ENCODE peak calls at places on chromosome 11, in six cellular contexts. K is stimulated activated CD8-positive, alpha-beta memory T cell treated with anti-CD3 and anti-CD28 coated beads, Interleukin-2, amount 100 ng/mL, for 48 hours; D is brain pericyte; P is Right ventricle myocardium superior; G is iPS-NIHi11; J is fibroblast of mammary gland. S is an unnamed sample.
A peak's percentile ranks its signal among the peaks of the same experiment; 100 is the strongest.

GRCh38 chr11:123357990-123358827 is 71.9 kb upstream of the GRAMD1B start:
- DNase-seq in G (peak; percentile 54), K (peak; percentile 31), P (peak; percentile 52), D (no peak), J (peak; percentile 5), S (peak; percentile 64)

GRCh38 chr11:71476926-71477636 is 24.1 kb downstream of the NADSYN1 start:
- DNase-seq in G (no peak), D (no peak), K (no peak), P (peak; percentile 33), J (no peak), S (no peak)

GRCh38 chr11:76656087-76656531 is 14.4 kb downstream of the LRRC32 start:
- DNase-seq in P (peak; percentile 41), J (no peak), G (no peak), K (no peak), D (no peak), S (no peak)

GRCh38 chr11:19895776-19896175 is 183.1 kb downstream of the NAV2 start:
- DNase-seq in K (no peak), D (no peak), J (no peak), G (no peak), P (no peak), S (no peak)

GRCh38 chr11:64767344-64768299 is 7.8 kb upstream of the PYGM start:
- DNase-seq in P (peak; percentile 75), D (no peak), K (peak; percentile 78), G (peak; percentile 63), J (peak; percentile 70), S (peak; percentile 96)

GRCh38 chr11:128334311-128335044 is 252.9 kb downstream of the ETS1 start:
- DNase-seq in J (no peak), D (no peak), P (peak; percentile 64), K (no peak), G (no peak), S (no peak)

GRCh38 chr11:13644997-13645667 is 23.3 kb upstream of the FAR1 start:
- DNase-seq in J (no peak), K (no peak), G (no peak), P (no peak), D (no peak), S (no peak)

GRCh38 chr11:10412266-10412665 is 42.8 kb upstream of the AMPD3 start:
- DNase-seq in J (no peak), K (no peak), D (no peak), G (no peak), P (no peak), S (no peak)

GRCh38 chr11:67410984-67411784 is 4.3 kb upstream of the CARNS1 start:
- DNase-seq in G (no peak), D (no peak), P (no peak), K (no peak), J (no peak), S (no peak)

GRCh38 chr11:90556612-90557011 is 333.8 kb upstream of the CHORDC1 start:
- DNase-seq in K (no peak), G (no peak), P (no peak), D (no peak), J (no peak), S (no peak)

GRCh38 chr11:85893378-85893777 is 38.2 kb downstream of the CCDC83 start:
- DNase-seq in D (no peak), G (no peak), K (no peak), J (no peak), P (no peak), S (peak; percentile 29)

GRCh38 chr11:130070109-130070828 is 575 bp downstream of the APLP2 start:
- DNase-seq in K (peak; percentile 28), P (peak; percentile 61), G (peak; percentile 51), J (no peak), D (no peak), S (peak; percentile 56)

GRCh38 chr11:73660497-73661034 is 14.2 kb downstream of the PLEKHB1 start:
- DNase-seq in K (no peak), G (no peak), J (no peak), P (no peak), D (no peak), S (no peak)

GRCh38 chr11:117643606-117644300 is 153.3 kb downstream of the DSCAML1 start:
- DNase-seq in D (no peak), G (no peak), K (no peak), P (no peak), J (no peak), S (no peak)

GRCh38 chr11:1837171-1838076 is 1.4 kb upstream of the TNNI2 start:
- DNase-seq in K (peak; percentile 79), D (no peak), P (peak; percentile 82), J (peak; percentile 46), G (peak; percentile 92), S (peak; percentile 88)

GRCh38 chr11:66068923-66069714 is 953 bp upstream of the PACS1 start:
- DNase-seq in P (peak; percentile 62), K (no peak), J (peak; percentile 64), D (no peak), G (no peak), S (peak; percentile 92)

GRCh38 chr11:73566977-73567755 is 30.7 kb downstream of the FAM168A start:
- DNase-seq in G (no peak), J (no peak), K (no peak), P (no peak), D (no peak), S (no peak)

GRCh38 chr11:73311394-73311869 is 3.4 kb downstream of the ARHGEF17 start:
- DNase-seq in P (no peak), D (no peak), K (no peak), J (no peak), G (no peak), S (no peak)

GRCh38 chr11:69283446-69283845 is 10.5 kb upstream of the MYEOV start:
- DNase-seq in P (no peak), K (no peak), G (no peak), J (no peak), D (no peak), S (no peak)

GRCh38 chr11:102223859-102224258 is 93.4 kb upstream of the BIRC3 start:
- DNase-seq in G (no peak), P (no peak), K (no peak), J (no peak), D (no peak), S (no peak)

GRCh38 chr11:94672636-94673035 is 95.5 kb upstream of the AMOTL1 start:
- DNase-seq in G (no peak), P (no peak), J (no peak), K (no peak), D (no peak), S (no peak)

GRCh38 chr11:81959341-81959740 is 774.3 kb downstream of the FAM181B start:
- DNase-seq in J (no peak), G (peak; percentile 31), K (no peak), D (no peak), P (no peak), S (peak; percentile 67)

GRCh38 chr11:117231637-117232021 is 244 bp downstream of the PCSK7 start:
- DNase-seq in J (no peak), P (no peak), G (no peak), K (no peak), D (no peak), S (peak; percentile 24)

GRCh38 chr11:74388678-74389327 is 9.4 kb downstream of the PGM2L1 start:
- DNase-seq in K (peak; percentile 40), J (peak; percentile 67), G (peak; percentile 37), D (no peak), P (no peak), S (peak; percentile 87)

GRCh38 chr11:13339196-13340153 is 61.9 kb downstream of the BMAL1 start:
- DNase-seq in K (no peak), J (peak; percentile 95), G (no peak), D (no peak), P (no peak), S (no peak)

GRCh38 chr11:98194611-98195010 is 826.1 kb upstream of the CNTN5 start:
- DNase-seq in G (no peak), P (no peak), J (no peak), D (no peak), K (no peak), S (no peak)

GRCh38 chr11:1843098-1843473 is 4.3 kb downstream of the TNNI2 start:
- DNase-seq in K (no peak), D (no peak), G (no peak), P (peak; percentile 23), J (no peak), S (no peak)

S was measured in GM23338.